ENCODE peak calls at places on chromosome 11, in ten cellular contexts. E is astrocyte of the spinal cord; O is stimulated activated CD8-positive, alpha-beta memory T cell treated with anti-CD3 and anti-CD28 coated beads, Interleukin-7, amount 100 ng/mL, for 24 hours; Z is heart left ventricle; N is HuH-7.5; D is left kidney; I is AG08395; X is vagina; C is EH; J is effector memory CD8-positive, alpha-beta T cell. S is an unnamed sample.

GRCh38 chr11:102478660-102479245 is 26.2 kb upstream of the TMEM123 start:
- DNase-seq in E (no peak), O (no peak), Z (no peak), N (no peak), D (no peak), I (no peak), X (no peak), C (no peak), J (no peak), S (no peak)

GRCh38 chr11:67099841-67100324 is 19.2 kb upstream of the KDM2A start:
- DNase-seq in E (no peak), O (no peak), Z (no peak), N (no peak), D (peak; percentile 58), I (no peak), X (no peak), C (no peak), J (no peak), S (no peak)

GRCh38 chr11:81007046-81007445 is 1566.2 kb upstream of the TENM4 start:
- DNase-seq in E (peak; percentile 54), O (no peak), Z (no peak), N (no peak), D (peak; percentile 40), I (peak; percentile 7), X (no peak), C (no peak), J (no peak), S (peak; percentile 54)

GRCh38 chr11:11581493-11581880 is 40.3 kb downstream of the GALNT18 start:
- DNase-seq in E (no peak), O (no peak), Z (no peak), N (no peak), D (no peak), I (no peak), X (peak; percentile 91), C (no peak), J (no peak), S (no peak)

GRCh38 chr11:105490333-105490732 is 119.5 kb upstream of the GRIA4 start:
- DNase-seq in E (no peak), O (no peak), Z (no peak), N (no peak), D (no peak), I (no peak), X (no peak), C (no peak), J (no peak), S (no peak)

GRCh38 chr11:67507242-67507890 is 596 bp downstream of the CDK2AP2 start:
- DNase-seq in E (no peak), O (no peak), Z (no peak), N (peak; percentile 98), D (no peak), I (peak; percentile 32), X (no peak), C (peak; percentile 82), J (no peak), S (no peak)

GRCh38 chr11:46003647-46004046 is 81.2 kb downstream of the LARGE2 start:
- DNase-seq in E (peak; percentile 16), O (no peak), Z (no peak), N (no peak), D (no peak), I (peak; percentile 30), X (no peak), C (peak; percentile 40), J (no peak), S (no peak)

GRCh38 chr11:64429970-64430369 is 71.0 kb downstream of the RPS6KA4 start:
- DNase-seq in E (no peak), O (no peak), Z (no peak), N (no peak), D (no peak), I (no peak), X (no peak), C (no peak), J (no peak), S (no peak)

GRCh38 chr11:10038916-10039315 is 255.1 kb downstream of the SBF2 start:
- DNase-seq in E (no peak), O (no peak), Z (no peak), N (no peak), D (no peak), I (peak; percentile 4), X (no peak), C (peak; percentile 31), J (no peak), S (peak; percentile 13)

GRCh38 chr11:92707173-92707619 is 262.3 kb upstream of the MTNR1B start:
- DNase-seq in E (no peak), O (no peak), Z (no peak), N (no peak), D (peak; percentile 58), I (no peak), X (no peak), C (no peak), J (no peak), S (no peak)

GRCh38 chr11:83070878-83071640 is 638 bp downstream of the RAB30 start:
- DNase-seq in E (peak; percentile 44), O (no peak), Z (peak; percentile 57), N (no peak), D (peak; percentile 75), I (peak; percentile 11), X (no peak), C (peak; percentile 40), J (peak; percentile 12), S (no peak)

GRCh38 chr11:69667619-69668604 is 7.2 kb downstream of the LTO1 start:
- DNase-seq in E (no peak), O (no peak), Z (no peak), N (no peak), D (no peak), I (no peak), X (no peak), C (no peak), J (no peak), S (no peak)

S was measured in mesenchymal stem cell.